ENCODE peak calls at places on chromosomes 6 and 20, in four cellular contexts. M is K562, B is A549, H is H1. N is an unnamed sample.

GRCh38 chr20:43925215-43925614 is 10.6 kb downstream of the TOX2 start:
- DNase-seq in M (no peak), B (no peak), H (no peak), N (no peak)

GRCh38 chr6:43742285-43742684 is 27.7 kb upstream of the VEGFA start:
- DNase-seq in H (no peak), M (no peak), B (no peak), N (no peak)

GRCh38 chr20:17680836-17681740 is 954 bp downstream of the RRBP1 start:
- DNase-seq in B (peak), H (no peak), M (peak), N (peak)

GRCh38 chr6:169958510-169958909 is 207.1 kb downstream of the ERMARD start:
- DNase-seq in H (no peak), M (no peak), B (no peak), N (no peak)

GRCh38 chr20:19812056-19812455 is 54.0 kb downstream of the RIN2 start:
- DNase-seq in H (no peak), B (no peak), M (no peak), N (no peak)

GRCh38 chr20:63288581-63289251 is 4.3 kb upstream of the COL20A1 start:
- DNase-seq in M (no peak), B (no peak), H (no peak), N (no peak)

GRCh38 chr6:159980474-159980873 is 11.6 kb downstream of the IGF2R start:
- DNase-seq in B (no peak), H (no peak), M (no peak), N (no peak)

GRCh38 chr6:44538131-44538835 is 150.8 kb downstream of the CDC5L start:
- DNase-seq in H (no peak), M (no peak), B (no peak), N (no peak)

GRCh38 chr6:166775180-166775922 is 148.3 kb upstream of the RPS6KA2 start:
- DNase-seq in H (no peak), M (peak), B (peak), N (peak)

GRCh38 chr6:46393940-46394337 is 97.3 kb downstream of the RCAN2 start:
- DNase-seq in M (no peak), H (no peak), B (no peak), N (no peak)

GRCh38 chr6:165653196-165653595 is 9.8 kb downstream of the PDE10A start:
- DNase-seq in M (no peak), B (no peak), H (no peak), N (no peak)

GRCh38 chr6:42266542-42266941 is 48.9 kb upstream of the MRPS10 start:
- DNase-seq in M (no peak), B (no peak), H (no peak), N (no peak)

GRCh38 chr20:21101453-21102251 is 4.5 kb downstream of the LINC00237 start:
- DNase-seq in M (no peak), H (no peak), B (no peak), N (no peak)

GRCh38 chr6:79239538-79240168 is 5.2 kb upstream of the HMGN3 start:
- DNase-seq in B (no peak), M (no peak), H (no peak), N (no peak)

GRCh38 chr6:148945311-148946021 is 198.6 kb downstream of the UST start:
- DNase-seq in M (no peak), B (no peak), H (no peak), N (no peak)

GRCh38 chr20:62955519-62956386 is 3.2 kb downstream of the SLC17A9 start:
- DNase-seq in H (no peak), M (no peak), B (no peak), N (peak)

GRCh38 chr20:38023181-38024085 is 9.8 kb downstream of the TTI1 start:
- DNase-seq in H (no peak), M (no peak), B (peak), N (peak)

GRCh38 chr20:57221916-57222630 is 44.4 kb downstream of the BMP7 start:
- DNase-seq in B (no peak), M (no peak), H (no peak), N (no peak)

GRCh38 chr6:42407379-42407778 is 44.3 kb downstream of the TRERF1 start:
- DNase-seq in H (no peak), B (no peak), M (peak), N (no peak)

GRCh38 chr6:155315516-155315871 is 1.2 kb upstream of the TFB1M start:
- DNase-seq in B (no peak), H (no peak), M (no peak), N (peak)

GRCh38 chr6:1610497-1611321 is 994 bp downstream of the FOXC1 start:
- DNase-seq in B (peak), H (no peak), M (no peak), N (peak)
- TF ChIP-seq RNF2 in B (peak), H (peak), M (no peak), N (peak)

DNA sequence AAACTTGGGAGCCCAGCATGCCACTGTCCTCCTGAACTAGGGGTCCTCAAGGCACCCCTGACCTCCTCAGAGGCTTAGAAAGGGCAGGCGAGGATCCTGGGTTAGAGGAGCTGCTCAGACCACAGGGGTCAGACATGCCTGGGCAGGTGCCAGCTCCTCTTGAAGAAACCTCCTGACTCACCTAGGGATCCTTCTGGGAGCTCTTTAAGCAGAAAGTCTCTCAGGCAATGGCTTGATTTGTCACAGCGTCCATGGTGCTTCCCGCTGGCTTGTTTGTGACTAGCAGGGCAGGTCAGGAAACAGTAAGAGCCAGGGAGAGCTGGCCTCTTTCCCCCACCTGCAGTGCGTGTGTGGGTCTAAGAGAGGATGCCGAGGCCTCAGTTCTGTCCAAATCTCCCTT is 174.5 kb upstream of the SNX9 start:
- DNase-seq in H (no peak), B (no peak), M (no peak), N (no peak)
- TF ChIP-seq RNF2 in H (no peak), B (no peak), M (no peak), N (no peak)

DNA sequence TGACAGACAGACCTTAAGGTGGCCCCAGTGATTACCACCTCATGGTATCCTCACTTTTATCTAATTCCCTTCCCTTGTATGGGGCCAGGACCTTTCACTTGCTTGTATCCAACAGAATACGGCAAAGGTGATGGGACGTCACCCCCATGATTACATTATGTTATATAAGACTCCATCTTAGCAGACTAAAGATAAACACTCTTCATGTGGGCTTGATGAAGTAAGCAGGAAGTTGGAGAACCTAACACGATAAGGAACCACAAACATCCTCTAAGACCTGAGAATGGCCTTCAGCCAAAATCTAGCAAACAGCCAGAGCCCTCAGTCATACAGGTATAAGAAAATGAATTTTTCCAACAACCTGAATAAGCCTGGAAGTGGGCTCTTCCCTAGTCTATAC is 8.0 kb downstream of the SLC17A3 start:
- DNase-seq in M (no peak), B (no peak), H (no peak), N (no peak)
- TF ChIP-seq RNF2 in M (peak), B (no peak), H (no peak), N (no peak)

DNA sequence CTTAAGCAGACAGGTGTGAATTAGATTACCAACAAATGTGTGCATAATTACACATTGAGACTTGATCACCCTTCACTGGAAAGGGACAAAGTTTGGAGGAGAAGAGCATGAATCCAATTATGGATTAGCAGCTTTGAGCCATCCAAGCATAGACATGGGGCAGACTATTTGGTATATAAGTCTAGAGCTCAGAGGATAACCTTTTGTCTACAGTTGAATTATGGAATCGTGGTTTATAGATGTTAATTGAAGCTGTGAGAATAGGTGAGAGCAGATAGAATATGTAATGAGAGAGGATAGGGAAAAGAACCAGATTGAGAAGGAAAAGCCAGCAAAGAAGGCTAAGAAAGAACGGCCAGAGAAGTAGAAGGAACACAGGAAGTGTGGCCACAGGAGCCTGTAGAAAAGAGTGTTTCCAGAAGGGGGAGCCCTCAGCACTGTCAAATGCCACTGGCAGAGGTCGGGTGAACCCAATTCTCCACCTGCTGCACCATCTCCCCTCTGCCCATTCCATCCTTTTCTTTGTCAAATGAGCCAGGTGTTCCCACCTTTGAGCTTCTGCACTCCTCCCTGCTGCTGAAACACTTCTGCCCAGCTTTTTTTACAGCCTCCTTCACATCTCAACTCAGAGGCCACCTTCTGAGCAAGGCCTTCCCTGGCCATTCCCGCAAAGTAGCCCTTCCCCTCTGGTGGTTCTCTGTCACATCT is 7.3 kb downstream of the DNTTIP1 start:
- DNase-seq in H (peak), B (peak), M (peak), N (peak)
- TF ChIP-seq RNF2 in H (no peak), B (no peak), M (no peak), N (no peak)

GRCh38 chr6:9461161-9461560 is 953.7 kb downstream of the TFAP2A start:
- DNase-seq in H (no peak), M (no peak), B (no peak), N (no peak)

GRCh38 chr6:9458424-9458823 is 956.5 kb downstream of the TFAP2A start:
- DNase-seq in M (no peak), B (no peak), H (no peak), N (no peak)

GRCh38 chr6:9455794-9456193 is 959.1 kb downstream of the TFAP2A start:
- DNase-seq in B (no peak), M (no peak), H (no peak), N (no peak)

DNA sequence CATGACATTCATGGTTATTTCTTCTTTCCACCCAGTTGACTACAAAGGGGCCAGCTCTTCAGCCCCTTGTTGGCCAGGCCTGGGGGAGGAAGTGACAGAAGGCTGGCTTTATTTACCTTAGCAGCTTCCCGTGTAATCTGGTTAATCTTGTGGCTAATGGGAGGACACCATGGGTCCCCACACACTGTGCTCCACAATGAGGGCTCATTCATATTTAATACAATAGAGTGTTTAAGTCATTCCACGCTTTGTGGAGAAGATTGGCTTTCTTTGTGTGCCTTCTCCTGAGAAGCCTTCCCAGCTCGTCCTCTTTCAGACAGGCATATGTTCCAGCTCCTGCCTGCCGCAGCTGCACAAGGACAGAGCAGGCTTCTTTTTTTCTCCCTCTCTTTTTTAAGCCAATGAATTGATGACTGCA is 958.6 kb downstream of the TFAP2A start:
- DNase-seq in B (no peak), M (no peak), H (peak), N (no peak)
- TF ChIP-seq RNF2 in B (no peak), M (no peak), H (no peak), N (no peak)

GRCh38 chr20:50283922-50284810 is 93.5 kb downstream of the CEBPB start:
- DNase-seq in H (no peak), B (peak), M (peak), N (peak)
- TF ChIP-seq RNF2 in H (no peak), B (no peak), M (no peak), N (no peak)

GRCh38 chr6:93790976-93791375 is 371.6 kb upstream of the EPHA7 start:
- DNase-seq in M (no peak), B (no peak), H (no peak), N (no peak)
- TF ChIP-seq RNF2 in M (no peak), B (no peak), H (no peak), N (no peak)

DNA sequence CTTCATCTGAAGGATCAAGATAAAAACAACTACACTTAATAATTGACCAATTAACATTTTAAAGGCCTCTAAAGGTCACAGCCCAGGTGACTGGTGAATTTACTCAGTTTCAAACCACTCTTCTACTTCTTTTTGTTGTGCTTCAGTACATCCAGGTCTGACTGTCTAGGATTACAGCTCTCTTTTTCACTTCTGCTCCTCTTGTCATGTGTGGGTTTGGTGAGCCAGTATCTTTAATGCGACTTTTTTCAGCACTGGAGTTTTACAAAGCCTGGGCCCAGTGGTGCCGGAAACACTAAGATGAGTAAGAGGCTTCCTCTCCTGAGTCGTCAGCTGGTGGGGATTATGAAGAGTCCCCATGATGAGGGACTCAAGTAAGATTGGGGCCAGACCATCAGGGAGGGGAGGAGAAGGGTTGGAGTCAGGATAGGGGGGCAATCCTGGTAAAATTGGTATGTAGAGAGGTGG is 27.0 kb downstream of the HECA start:
- DNase-seq in H (no peak), M (no peak), B (no peak), N (no peak)
- TF ChIP-seq RNF2 in H (no peak), M (no peak), B (no peak), N (no peak)

DNA sequence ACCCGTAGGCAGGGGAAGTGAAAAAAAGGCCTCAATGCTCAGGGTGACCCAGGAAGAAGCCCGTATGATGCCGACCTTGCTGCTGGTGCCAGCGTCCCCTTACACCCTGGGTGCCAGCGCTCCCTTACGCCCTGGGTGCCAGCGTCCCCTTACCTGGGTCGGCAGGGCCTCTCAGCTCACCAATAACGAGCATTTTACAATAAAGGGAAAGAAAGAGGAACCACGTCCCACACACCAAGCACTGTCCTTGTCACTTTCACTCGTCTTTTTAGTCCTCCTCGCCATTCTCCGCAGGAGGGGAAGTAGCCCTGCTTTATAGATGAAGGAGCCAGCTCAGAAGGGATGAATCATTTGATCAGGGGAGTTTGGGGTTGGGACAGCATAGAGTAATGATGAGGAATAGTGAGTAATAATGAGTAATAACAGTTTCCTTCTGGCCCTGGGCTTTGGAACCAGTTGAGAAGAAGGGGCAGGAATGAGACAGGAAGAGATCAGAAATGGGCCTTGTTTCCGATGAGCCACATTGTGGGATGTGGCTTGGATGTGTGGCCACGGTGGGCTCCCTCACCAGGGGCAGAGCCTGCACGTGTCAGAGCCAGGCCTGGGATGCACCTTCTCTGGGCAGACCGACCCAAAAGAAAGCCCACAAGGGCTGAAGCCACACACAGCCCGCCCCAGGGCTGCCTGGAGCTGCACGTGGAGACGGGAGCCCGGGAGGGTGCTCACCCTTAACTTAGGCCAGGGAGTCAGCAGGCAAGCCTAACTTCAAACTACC is 75.7 kb downstream of the SYNJ2 start:
- DNase-seq in H (no peak), B (peak), M (no peak), N (no peak)
- TF ChIP-seq RNF2 in H (no peak), B (no peak), M (no peak), N (no peak)

DNA sequence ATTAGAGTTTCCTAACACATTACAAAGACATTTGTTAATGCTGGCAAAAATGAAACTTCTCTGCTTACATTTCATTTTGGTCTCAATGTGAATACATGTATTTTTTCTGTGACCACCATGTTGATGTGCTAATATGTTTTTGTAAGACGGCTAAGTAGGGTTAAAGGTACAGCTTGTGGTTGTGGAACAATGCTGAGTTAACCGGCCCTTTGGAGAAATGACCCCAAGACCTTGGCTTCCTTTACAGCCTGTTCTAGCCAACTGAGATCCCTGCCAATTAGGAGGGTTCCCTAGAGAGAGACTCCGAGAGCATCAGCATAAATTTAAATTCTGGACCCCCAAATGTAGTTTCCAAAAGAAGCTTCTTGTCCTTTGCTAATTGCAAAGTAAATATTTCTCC is 44.3 kb downstream of the RSPO3 start:
- DNase-seq in H (no peak), M (no peak), B (no peak), N (no peak)
- TF ChIP-seq RNF2 in H (no peak), M (no peak), B (no peak), N (no peak)

N was measured in HepG2.